ENCODE peak calls at places on chromosomes 16 and 17, in eight cellular contexts. One of them, this sample, is unnamed.

GRCh38 chr16:89442588-89442987 is 47.8 kb downstream of the ANKRD11 start:
- DNase-seq in esophagus muscularis mucosa: no peak
- DNase-seq in K562: no peak
- DNase-seq in ovary: no peak
- DNase-seq in A549: no peak
- DNase-seq in transverse colon: no peak
- DNase-seq in stomach: no peak
- DNase-seq in sigmoid colon: no peak
- DNase-seq in this sample: no peak

GRCh38 chr16:1984347-1985225 is 593 bp downstream of the GFER start:
- DNase-seq in esophagus muscularis mucosa: no peak
- DNase-seq in K562: peak
- DNase-seq in ovary: no peak
- DNase-seq in A549: no peak
- DNase-seq in transverse colon: peak
- DNase-seq in stomach: no peak
- DNase-seq in sigmoid colon: no peak
- DNase-seq in this sample: no peak

GRCh38 chr16:49023095-49023494 is 258.5 kb downstream of the CBLN1 start:
- DNase-seq in esophagus muscularis mucosa: no peak
- DNase-seq in K562: no peak
- DNase-seq in ovary: peak
- DNase-seq in A549: no peak
- DNase-seq in transverse colon: no peak
- DNase-seq in stomach: no peak
- DNase-seq in sigmoid colon: no peak
- DNase-seq in this sample: no peak

GRCh38 chr17:7241783-7242716 is at the start of gene GABARAP:
- DNase-seq in esophagus muscularis mucosa: peak
- DNase-seq in K562: peak
- DNase-seq in ovary: peak
- DNase-seq in A549: peak
- DNase-seq in transverse colon: peak
- DNase-seq in stomach: peak
- DNase-seq in sigmoid colon: peak
- DNase-seq in this sample: peak

GRCh38 chr17:67491009-67491677 is 114.1 kb downstream of the PITPNC1 start:
- DNase-seq in esophagus muscularis mucosa: peak
- DNase-seq in K562: no peak
- DNase-seq in ovary: peak
- DNase-seq in A549: peak
- DNase-seq in transverse colon: peak
- DNase-seq in stomach: peak
- DNase-seq in sigmoid colon: peak
- DNase-seq in this sample: peak

GRCh38 chr16:10744370-10745030 is 858 bp downstream of the NUBP1 start:
- DNase-seq in esophagus muscularis mucosa: no peak
- DNase-seq in K562: no peak
- DNase-seq in ovary: no peak
- DNase-seq in A549: peak
- DNase-seq in transverse colon: no peak
- DNase-seq in stomach: no peak
- DNase-seq in sigmoid colon: peak
- DNase-seq in this sample: no peak

GRCh38 chr17:28728364-28729200 is at the start of gene NEK8:
- DNase-seq in esophagus muscularis mucosa: peak
- DNase-seq in K562: peak
- DNase-seq in ovary: peak
- DNase-seq in A549: peak
- DNase-seq in transverse colon: peak
- DNase-seq in stomach: peak
- DNase-seq in sigmoid colon: peak
- DNase-seq in this sample: peak

GRCh38 chr16:57513371-57514102 is 22.8 kb downstream of the CCDC102A start:
- DNase-seq in esophagus muscularis mucosa: no peak
- DNase-seq in K562: no peak
- DNase-seq in ovary: no peak
- DNase-seq in A549: no peak
- DNase-seq in transverse colon: peak
- DNase-seq in stomach: no peak
- DNase-seq in sigmoid colon: peak
- DNase-seq in this sample: no peak

GRCh38 chr17:47717845-47718621 is 15.0 kb upstream of the TBX21 start:
- DNase-seq in esophagus muscularis mucosa: no peak
- DNase-seq in K562: no peak
- DNase-seq in ovary: no peak
- DNase-seq in A549: no peak
- DNase-seq in transverse colon: no peak
- DNase-seq in stomach: no peak
- DNase-seq in sigmoid colon: no peak
- DNase-seq in this sample: no peak

GRCh38 chr17:40480501-40481003 is 20.9 kb downstream of the TNS4 start:
- DNase-seq in esophagus muscularis mucosa: no peak
- DNase-seq in K562: no peak
- DNase-seq in ovary: no peak
- DNase-seq in A549: peak
- DNase-seq in transverse colon: peak
- DNase-seq in stomach: peak
- DNase-seq in sigmoid colon: no peak
- DNase-seq in this sample: peak

GRCh38 chr16:86363836-86364618 is 146.3 kb upstream of the FOXF1 start:
- DNase-seq in esophagus muscularis mucosa: no peak
- DNase-seq in K562: no peak
- DNase-seq in ovary: no peak
- DNase-seq in A549: no peak
- DNase-seq in transverse colon: peak
- DNase-seq in stomach: no peak
- DNase-seq in sigmoid colon: peak
- DNase-seq in this sample: no peak

GRCh38 chr17:44794699-44795413 is 35.2 kb downstream of the GJC1 start:
- DNase-seq in esophagus muscularis mucosa: no peak
- DNase-seq in K562: no peak
- DNase-seq in ovary: no peak
- DNase-seq in A549: peak
- DNase-seq in transverse colon: no peak
- DNase-seq in stomach: no peak
- DNase-seq in sigmoid colon: peak
- DNase-seq in this sample: no peak

GRCh38 chr17:7330099-7331015 is 1.2 kb upstream of the NEURL4 start:
- DNase-seq in esophagus muscularis mucosa: no peak
- DNase-seq in K562: peak
- DNase-seq in ovary: peak
- DNase-seq in A549: peak
- DNase-seq in transverse colon: peak
- DNase-seq in stomach: peak
- DNase-seq in sigmoid colon: peak
- DNase-seq in this sample: peak

GRCh38 chr16:19304670-19305240 is 19.2 kb downstream of the CLEC19A start:
- DNase-seq in esophagus muscularis mucosa: no peak
- DNase-seq in K562: no peak
- DNase-seq in ovary: no peak
- DNase-seq in A549: peak
- DNase-seq in transverse colon: no peak
- DNase-seq in stomach: no peak
- DNase-seq in sigmoid colon: no peak
- DNase-seq in this sample: no peak

GRCh38 chr16:68972720-68973119 is 129.4 kb downstream of the TANGO6 start:
- DNase-seq in esophagus muscularis mucosa: no peak
- DNase-seq in K562: no peak
- DNase-seq in ovary: no peak
- DNase-seq in A549: peak
- DNase-seq in transverse colon: peak
- DNase-seq in stomach: no peak
- DNase-seq in sigmoid colon: no peak
- DNase-seq in this sample: no peak

GRCh38 chr17:67784364-67785121 is 40.8 kb upstream of the BPTF start:
- DNase-seq in esophagus muscularis mucosa: no peak
- DNase-seq in K562: peak
- DNase-seq in ovary: no peak
- DNase-seq in A549: no peak
- DNase-seq in transverse colon: peak
- DNase-seq in stomach: peak
- DNase-seq in sigmoid colon: no peak
- DNase-seq in this sample: no peak

GRCh38 chr16:19618876-19619275 is 63.4 kb downstream of the VPS35L start:
- DNase-seq in esophagus muscularis mucosa: no peak
- DNase-seq in K562: no peak
- DNase-seq in ovary: no peak
- DNase-seq in A549: no peak
- DNase-seq in transverse colon: no peak
- DNase-seq in stomach: no peak
- DNase-seq in sigmoid colon: no peak
- DNase-seq in this sample: no peak

GRCh38 chr16:3092501-3092991 is 6.5 kb downstream of the ZSCAN10 start:
- DNase-seq in esophagus muscularis mucosa: no peak
- DNase-seq in K562: no peak
- DNase-seq in ovary: no peak
- DNase-seq in A549: no peak
- DNase-seq in transverse colon: no peak
- DNase-seq in stomach: no peak
- DNase-seq in sigmoid colon: no peak
- DNase-seq in this sample: no peak

GRCh38 chr16:78147846-78148535 is 48.5 kb downstream of the WWOX start:
- DNase-seq in esophagus muscularis mucosa: peak
- DNase-seq in K562: no peak
- DNase-seq in ovary: no peak
- DNase-seq in A549: no peak
- DNase-seq in transverse colon: no peak
- DNase-seq in stomach: no peak
- DNase-seq in sigmoid colon: no peak
- DNase-seq in this sample: no peak

GRCh38 chr17:54524501-54524900 is 376.2 kb upstream of the TOM1L1 start:
- DNase-seq in esophagus muscularis mucosa: no peak
- DNase-seq in K562: no peak
- DNase-seq in ovary: no peak
- DNase-seq in A549: no peak
- DNase-seq in transverse colon: no peak
- DNase-seq in stomach: no peak
- DNase-seq in sigmoid colon: no peak
- DNase-seq in this sample: no peak

GRCh38 chr17:54518706-54519105 is 381.9 kb upstream of the TOM1L1 start:
- DNase-seq in esophagus muscularis mucosa: no peak
- DNase-seq in K562: no peak
- DNase-seq in ovary: no peak
- DNase-seq in A549: no peak
- DNase-seq in transverse colon: no peak
- DNase-seq in stomach: no peak
- DNase-seq in sigmoid colon: no peak
- DNase-seq in this sample: no peak

GRCh38 chr17:54521137-54521536 is 379.5 kb upstream of the TOM1L1 start:
- DNase-seq in esophagus muscularis mucosa: no peak
- DNase-seq in K562: no peak
- DNase-seq in ovary: no peak
- DNase-seq in A549: no peak
- DNase-seq in transverse colon: no peak
- DNase-seq in stomach: no peak
- DNase-seq in sigmoid colon: no peak
- DNase-seq in this sample: no peak
- H3K27ac ChIP-seq in esophagus muscularis mucosa: no peak
- H3K27ac ChIP-seq in K562: no peak
- H3K27ac ChIP-seq in ovary: no peak
- H3K27ac ChIP-seq in A549: no peak
- H3K27ac ChIP-seq in transverse colon: no peak
- H3K27ac ChIP-seq in stomach: no peak
- H3K27ac ChIP-seq in sigmoid colon: no peak
- H3K27ac ChIP-seq in this sample: no peak

DNA sequence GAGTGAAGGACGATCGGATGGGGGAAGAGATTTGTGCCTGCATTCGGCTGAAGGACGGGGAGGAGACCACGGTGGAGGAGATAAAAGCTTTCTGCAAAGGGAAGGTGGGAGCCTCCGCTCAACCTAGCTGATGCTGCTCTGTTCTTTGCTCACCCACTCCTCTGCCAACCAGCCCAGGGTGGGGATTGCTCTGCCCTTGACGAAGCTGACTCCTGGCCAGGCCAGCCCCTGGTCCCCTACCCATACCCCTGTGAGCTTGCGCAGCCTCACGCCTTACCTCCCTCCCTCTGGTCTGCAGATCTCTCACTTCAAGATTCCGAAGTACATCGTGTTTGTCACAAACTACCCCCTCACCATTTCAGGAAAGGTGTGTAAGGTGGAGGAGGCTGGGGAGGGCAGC is 4.8 kb upstream of the RSAD1 start:
- DNase-seq in esophagus muscularis mucosa: no peak
- DNase-seq in K562: no peak
- DNase-seq in ovary: no peak
- DNase-seq in A549: no peak
- DNase-seq in transverse colon: no peak
- DNase-seq in stomach: no peak
- DNase-seq in sigmoid colon: no peak
- DNase-seq in this sample: no peak
- TF ChIP-seq EP300 in esophagus muscularis mucosa: no peak
- TF ChIP-seq EP300 in K562: no peak
- TF ChIP-seq EP300 in ovary: no peak
- TF ChIP-seq EP300 in A549: no peak
- TF ChIP-seq EP300 in transverse colon: no peak
- TF ChIP-seq EP300 in stomach: no peak
- TF ChIP-seq EP300 in sigmoid colon: no peak
- TF ChIP-seq EP300 in this sample: no peak

DNA sequence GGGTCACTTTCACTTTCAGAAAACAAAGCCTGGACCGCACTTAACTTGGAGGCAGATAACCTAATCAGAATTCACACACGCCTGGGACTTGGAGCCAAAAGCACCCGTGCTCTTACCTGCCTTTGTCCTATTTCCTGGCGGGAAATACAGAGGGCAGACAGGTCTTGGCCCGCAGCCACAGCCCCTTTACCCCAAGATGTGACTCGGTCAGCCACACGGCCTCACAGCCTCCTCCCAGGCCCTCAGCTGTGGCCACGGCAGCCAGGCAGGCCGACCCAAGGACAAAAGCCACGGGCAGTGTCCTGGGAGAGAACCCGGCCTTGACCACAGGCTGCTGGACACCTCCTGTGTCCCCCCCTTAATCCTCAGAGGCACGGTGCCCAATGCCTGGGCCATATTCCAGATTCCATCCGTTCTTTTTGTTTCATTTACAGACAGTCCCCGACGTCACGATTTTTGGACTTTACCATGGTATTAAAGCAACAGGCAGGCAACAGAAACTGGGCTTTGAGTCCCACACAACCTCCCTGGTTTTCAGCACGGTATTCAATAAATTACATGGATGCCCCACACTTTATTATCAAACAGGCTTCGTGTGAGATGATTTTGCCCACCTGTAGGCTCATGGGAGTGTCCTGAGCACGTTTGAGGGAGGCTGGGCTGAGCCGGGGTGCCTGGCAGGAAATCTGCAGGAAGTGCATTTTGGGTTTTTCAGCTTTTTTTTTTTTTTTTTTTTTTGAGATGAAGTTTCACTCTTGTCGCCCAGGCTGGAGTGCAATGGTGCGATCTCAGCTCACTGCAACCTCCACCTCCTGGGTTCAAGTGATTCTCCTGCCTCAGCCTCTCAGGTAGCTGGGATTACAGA is 30.0 kb upstream of the GAA start:
- DNase-seq in esophagus muscularis mucosa: no peak
- DNase-seq in K562: no peak
- DNase-seq in ovary: peak
- DNase-seq in A549: no peak
- DNase-seq in transverse colon: peak
- DNase-seq in stomach: peak
- DNase-seq in sigmoid colon: peak
- DNase-seq in this sample: no peak
- TF ChIP-seq POLR2A in esophagus muscularis mucosa: no peak
- TF ChIP-seq POLR2A in K562: no peak
- TF ChIP-seq POLR2A in ovary: no peak
- TF ChIP-seq POLR2A in A549: no peak
- TF ChIP-seq POLR2A in transverse colon: no peak
- TF ChIP-seq POLR2A in stomach: no peak
- TF ChIP-seq POLR2A in sigmoid colon: no peak
- TF ChIP-seq POLR2A in this sample: no peak

GRCh38 chr17:82613283-82614094 is 34.8 kb downstream of the WDR45B start:
- DNase-seq in esophagus muscularis mucosa: no peak
- DNase-seq in K562: no peak
- DNase-seq in ovary: no peak
- DNase-seq in A549: no peak
- DNase-seq in transverse colon: no peak
- DNase-seq in stomach: no peak
- DNase-seq in sigmoid colon: no peak
- DNase-seq in this sample: peak
- H3K27ac ChIP-seq in esophagus muscularis mucosa: no peak
- H3K27ac ChIP-seq in K562: no peak
- H3K27ac ChIP-seq in ovary: no peak
- H3K27ac ChIP-seq in A549: no peak
- H3K27ac ChIP-seq in transverse colon: no peak
- H3K27ac ChIP-seq in stomach: no peak
- H3K27ac ChIP-seq in sigmoid colon: no peak
- H3K27ac ChIP-seq in this sample: no peak